ENCODE peak calls at places on chromosomes 2 and 18, in six cellular contexts. One of them, this sample, is unnamed. For H3K9me2, the result is how much of the 10 kb centered on the place peaks cover.

GRCh38 chr2:108092886-108093285 is 106.6 kb downstream of the SLC5A7 start:
- DNase-seq in GM23338: no peak
- DNase-seq in PC-3: no peak
- DNase-seq in SK-N-SH: no peak
- DNase-seq in Karpas-422: no peak
- DNase-seq in OCI-LY7: no peak
- DNase-seq in this sample: no peak

GRCh38 chr2:241598487-241598886 is 38.5 kb downstream of the THAP4 start:
- DNase-seq in GM23338: peak
- DNase-seq in PC-3: peak
- DNase-seq in SK-N-SH: peak
- DNase-seq in Karpas-422: peak
- DNase-seq in OCI-LY7: peak
- DNase-seq in this sample: peak

GRCh38 chr2:109031481-109032228 is 42.6 kb upstream of the EDAR start:
- DNase-seq in GM23338: peak
- DNase-seq in PC-3: peak
- DNase-seq in SK-N-SH: peak
- DNase-seq in Karpas-422: no peak
- DNase-seq in OCI-LY7: peak
- DNase-seq in this sample: no peak

GRCh38 chr2:68721482-68722071 is 13.0 kb upstream of the ARHGAP25 start:
- DNase-seq in GM23338: no peak
- DNase-seq in PC-3: peak
- DNase-seq in SK-N-SH: no peak
- DNase-seq in Karpas-422: peak
- DNase-seq in OCI-LY7: peak
- DNase-seq in this sample: peak

GRCh38 chr18:77118256-77119090 is 14.1 kb downstream of the MBP start:
- DNase-seq in GM23338: no peak
- DNase-seq in PC-3: no peak
- DNase-seq in SK-N-SH: no peak
- DNase-seq in Karpas-422: no peak
- DNase-seq in OCI-LY7: no peak
- DNase-seq in this sample: no peak

GRCh38 chr2:67641709-67642397 is 244.7 kb downstream of the ETAA1 start:
- DNase-seq in GM23338: no peak
- DNase-seq in PC-3: peak
- DNase-seq in SK-N-SH: no peak
- DNase-seq in Karpas-422: no peak
- DNase-seq in OCI-LY7: no peak
- DNase-seq in this sample: no peak

GRCh38 chr2:232367591-232368233 is 10.8 kb upstream of the ALPP start:
- DNase-seq in GM23338: peak
- DNase-seq in PC-3: no peak
- DNase-seq in SK-N-SH: peak
- DNase-seq in Karpas-422: peak
- DNase-seq in OCI-LY7: no peak
- DNase-seq in this sample: no peak

GRCh38 chr2:218081695-218082094 is 12.6 kb downstream of the RUFY4 start:
- DNase-seq in GM23338: no peak
- DNase-seq in PC-3: no peak
- DNase-seq in SK-N-SH: no peak
- DNase-seq in Karpas-422: no peak
- DNase-seq in OCI-LY7: no peak
- DNase-seq in this sample: no peak

GRCh38 chr18:80243204-80243603 is 4.1 kb downstream of the PARD6G start:
- DNase-seq in GM23338: no peak
- DNase-seq in PC-3: no peak
- DNase-seq in SK-N-SH: no peak
- DNase-seq in Karpas-422: no peak
- DNase-seq in OCI-LY7: no peak
- DNase-seq in this sample: no peak

GRCh38 chr2:191680639-191681038 is 2.7 kb downstream of the NABP1 start:
- DNase-seq in GM23338: no peak
- DNase-seq in PC-3: no peak
- DNase-seq in SK-N-SH: no peak
- DNase-seq in Karpas-422: no peak
- DNase-seq in OCI-LY7: no peak
- DNase-seq in this sample: no peak

GRCh38 chr18:2588666-2589344 is 17.4 kb downstream of the NDC80 start:
- DNase-seq in GM23338: no peak
- DNase-seq in PC-3: no peak
- DNase-seq in SK-N-SH: no peak
- DNase-seq in Karpas-422: no peak
- DNase-seq in OCI-LY7: no peak
- DNase-seq in this sample: no peak

GRCh38 chr2:193517615-193518014 is 1322.9 kb upstream of the TMEFF2 start:
- DNase-seq in GM23338: no peak
- DNase-seq in PC-3: peak
- DNase-seq in SK-N-SH: no peak
- DNase-seq in Karpas-422: no peak
- DNase-seq in OCI-LY7: no peak
- DNase-seq in this sample: no peak

GRCh38 chr2:36404312-36404711 is 48.7 kb downstream of the CRIM1 start:
- DNase-seq in GM23338: no peak
- DNase-seq in PC-3: peak
- DNase-seq in SK-N-SH: no peak
- DNase-seq in Karpas-422: no peak
- DNase-seq in OCI-LY7: peak
- DNase-seq in this sample: peak

GRCh38 chr2:223578846-223579245 is 23.3 kb downstream of the SCG2 start:
- DNase-seq in GM23338: no peak
- DNase-seq in PC-3: no peak
- DNase-seq in SK-N-SH: no peak
- DNase-seq in Karpas-422: no peak
- DNase-seq in OCI-LY7: no peak
- DNase-seq in this sample: no peak
- H3K4me3 ChIP-seq in GM23338: no peak
- H3K4me3 ChIP-seq in PC-3: no peak
- H3K4me3 ChIP-seq in SK-N-SH: no peak
- H3K4me3 ChIP-seq in Karpas-422: no peak
- H3K4me3 ChIP-seq in OCI-LY7: no peak
- H3K4me3 ChIP-seq in this sample: no peak

GRCh38 chr2:55038428-55038827 is 11.8 kb downstream of the RTN4 start:
- DNase-seq in GM23338: no peak
- DNase-seq in PC-3: peak
- DNase-seq in SK-N-SH: no peak
- DNase-seq in Karpas-422: peak
- DNase-seq in OCI-LY7: peak
- DNase-seq in this sample: no peak
- H3K9me2 ChIP-seq in GM23338: under half
- H3K9me2 ChIP-seq in PC-3: under half
- H3K9me2 ChIP-seq in SK-N-SH: under half
- H3K9me2 ChIP-seq in Karpas-422: under half
- H3K9me2 ChIP-seq in OCI-LY7: under half
- H3K9me2 ChIP-seq in this sample: under half

DNA sequence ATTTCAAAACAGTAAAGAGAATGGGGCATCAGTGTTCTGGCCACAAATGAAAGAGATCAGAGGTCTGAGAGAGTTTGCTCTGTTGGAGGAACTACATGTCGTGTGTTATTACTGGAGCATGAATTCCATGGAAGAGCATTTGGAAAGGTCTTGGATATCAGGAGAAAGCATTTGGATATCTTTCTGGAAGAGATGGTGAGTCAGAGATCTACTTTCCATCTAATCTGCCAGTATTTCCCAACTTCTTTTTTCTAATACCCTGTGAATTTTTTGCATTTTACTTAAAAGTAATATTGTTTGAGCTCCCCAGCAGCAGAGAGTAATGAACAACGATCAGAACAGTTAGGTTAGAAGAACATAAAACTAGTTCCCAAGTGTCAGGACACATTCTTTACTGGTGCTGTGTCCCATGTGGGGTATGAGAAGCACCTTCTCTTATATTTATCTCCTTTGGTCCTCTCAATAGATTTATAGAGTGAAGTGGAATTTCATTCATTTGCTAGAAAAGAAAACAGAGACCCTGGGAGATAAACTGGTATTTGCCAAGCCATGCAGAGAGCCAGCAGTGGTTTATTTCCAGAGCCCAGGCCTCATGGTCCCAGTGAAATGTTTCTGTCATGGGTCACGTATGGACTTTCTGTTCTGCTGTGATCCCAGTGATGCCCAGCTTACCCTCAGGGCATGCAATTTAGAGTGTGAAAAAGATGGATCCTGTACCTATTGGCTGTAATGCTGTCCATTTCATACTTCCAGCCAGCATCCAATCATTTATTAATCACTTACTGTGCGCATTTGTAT is 130.8 kb upstream of the NT5C1B start:
- DNase-seq in GM23338: no peak
- DNase-seq in PC-3: peak
- DNase-seq in SK-N-SH: no peak
- DNase-seq in Karpas-422: no peak
- DNase-seq in OCI-LY7: no peak
- DNase-seq in this sample: peak
- H3K4me3 ChIP-seq in GM23338: no peak
- H3K4me3 ChIP-seq in PC-3: no peak
- H3K4me3 ChIP-seq in SK-N-SH: no peak
- H3K4me3 ChIP-seq in Karpas-422: no peak
- H3K4me3 ChIP-seq in OCI-LY7: no peak
- H3K4me3 ChIP-seq in this sample: no peak

DNA sequence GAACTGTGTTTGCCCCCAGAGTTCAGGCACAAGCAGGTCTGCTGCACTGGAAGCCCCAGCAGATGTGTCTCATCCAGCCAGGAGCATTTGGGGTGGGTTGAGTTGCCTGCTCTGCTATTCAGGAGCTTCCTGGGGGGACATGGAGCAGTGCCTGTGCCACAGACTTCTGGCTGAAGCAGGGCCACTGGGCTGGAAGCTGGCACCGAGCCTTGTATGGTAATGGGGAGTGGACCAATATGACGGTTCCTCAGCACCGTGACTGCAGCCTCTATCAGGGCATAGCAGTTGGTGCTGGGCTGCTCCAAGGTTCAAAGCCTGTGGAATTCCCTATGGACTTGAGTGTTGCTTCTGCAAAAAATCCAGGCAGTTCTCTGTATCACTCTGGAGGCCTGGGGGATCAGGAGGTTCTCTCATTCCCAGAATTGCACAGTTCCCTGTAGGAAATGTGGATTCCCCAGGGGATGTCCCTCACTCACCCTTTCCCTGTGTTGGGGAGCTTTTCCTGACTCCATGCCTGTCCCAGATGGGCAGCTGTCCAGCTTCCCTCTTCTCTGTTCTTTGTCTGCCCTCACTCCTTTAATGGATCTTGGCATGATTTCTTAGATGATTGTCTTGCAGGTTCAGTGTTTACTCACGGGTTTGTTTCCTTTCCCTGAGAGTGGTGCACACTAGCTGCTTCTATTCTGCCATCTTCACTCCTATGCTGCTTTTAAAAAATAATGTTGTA is 37.2 kb upstream of the THSD7B start:
- DNase-seq in GM23338: no peak
- DNase-seq in PC-3: no peak
- DNase-seq in SK-N-SH: no peak
- DNase-seq in Karpas-422: no peak
- DNase-seq in OCI-LY7: no peak
- DNase-seq in this sample: no peak
- H3K9me2 ChIP-seq in GM23338: under half
- H3K9me2 ChIP-seq in PC-3: under half
- H3K9me2 ChIP-seq in SK-N-SH: under half
- H3K9me2 ChIP-seq in Karpas-422: under half
- H3K9me2 ChIP-seq in OCI-LY7: under half
- H3K9me2 ChIP-seq in this sample: under half

DNA sequence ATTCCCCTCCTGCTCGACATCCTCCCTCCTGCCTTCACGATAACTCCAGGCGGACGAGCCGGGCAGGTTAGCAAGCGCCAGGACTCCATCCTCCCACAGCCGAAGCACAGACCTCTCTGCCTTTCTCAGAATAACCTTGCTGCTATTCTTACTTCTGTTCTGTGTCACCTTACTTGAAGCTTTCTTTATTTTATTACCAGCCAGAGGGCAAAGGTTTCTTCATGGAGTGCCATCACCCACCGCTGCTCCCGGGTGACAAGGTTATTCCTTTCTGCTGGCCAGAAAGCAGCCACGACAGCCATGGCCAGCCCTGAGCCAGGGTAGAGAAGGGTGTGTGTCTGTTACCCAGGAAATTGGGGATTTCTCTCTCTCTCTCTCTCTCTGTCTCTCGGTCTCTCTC is 227.1 kb downstream of the ANAPC1 start:
- DNase-seq in GM23338: no peak
- DNase-seq in PC-3: no peak
- DNase-seq in SK-N-SH: no peak
- DNase-seq in Karpas-422: no peak
- DNase-seq in OCI-LY7: no peak
- DNase-seq in this sample: no peak
- H3K4me3 ChIP-seq in GM23338: no peak
- H3K4me3 ChIP-seq in PC-3: no peak
- H3K4me3 ChIP-seq in SK-N-SH: no peak
- H3K4me3 ChIP-seq in Karpas-422: no peak
- H3K4me3 ChIP-seq in OCI-LY7: no peak
- H3K4me3 ChIP-seq in this sample: no peak